ENCODE peak calls at places on chromosomes 3 and 15, in nine cellular contexts. W, A, G, N, B, U, R, H and K are unnamed samples.
A peak's percentile ranks its signal among the peaks of the same experiment; 100 is the strongest.

GRCh38 chr15:101456079-101456791 is 33.3 kb downstream of the PCSK6 start:
- DNase-seq in N (no peak), G (no peak), H (no peak), B (no peak), R (no peak), U (no peak), A (no peak), W (peak; percentile 69), K (no peak)

GRCh38 chr3:43217633-43218032 is 68.7 kb upstream of the SNRK start:
- DNase-seq in R (no peak), W (no peak), N (peak; percentile 6), U (peak; percentile 22), G (no peak), A (no peak), H (no peak), B (no peak), K (no peak)

GRCh38 chr15:74727727-74728126 is 2.4 kb upstream of the CYP1A1 start:
- DNase-seq in N (no peak), G (no peak), W (no peak), A (no peak), U (no peak), B (no peak), H (no peak), R (no peak), K (no peak)

GRCh38 chr3:53342353-53342752 is 5.0 kb downstream of the DCP1A start:
- DNase-seq in N (no peak), U (peak; percentile 64), R (no peak), A (no peak), G (no peak), H (no peak), B (peak; percentile 69), W (no peak), K (no peak)

GRCh38 chr3:143627336-143627735 is 220.9 kb downstream of the SLC9A9 start:
- DNase-seq in W (no peak), U (peak; percentile 14), A (no peak), G (no peak), H (peak; percentile 47), B (no peak), N (peak; percentile 41), R (no peak), K (no peak)

GRCh38 chr15:56871867-56872266 is 46.6 kb upstream of the TCF12 start:
- DNase-seq in R (no peak), G (no peak), B (no peak), W (no peak), U (no peak), H (no peak), N (no peak), A (no peak), K (no peak)

GRCh38 chr3:50347187-50347813 is 1.8 kb upstream of the ZMYND10 start:
- DNase-seq in R (peak; percentile 85), W (no peak), U (peak; percentile 80), G (peak; percentile 59), N (peak; percentile 65), A (peak; percentile 78), H (peak; percentile 49), B (peak; percentile 83), K (peak; percentile 73)

GRCh38 chr15:85800460-85801123 is 5.9 kb upstream of the KLHL25 start:
- DNase-seq in U (peak; percentile 39), W (no peak), A (peak; percentile 76), G (no peak), H (peak; percentile 27), B (peak; percentile 96), N (peak; percentile 47), R (peak; percentile 88), K (no peak)

GRCh38 chr15:37101634-37102314 is 1.4 kb upstream of the MEIS2 start:
- DNase-seq in U (peak; percentile 86), A (peak; percentile 89), W (peak; percentile 95), B (peak; percentile 85), N (peak; percentile 74), H (no peak), G (no peak), R (peak; percentile 69), K (peak; percentile 75)

GRCh38 chr15:77013786-77014136 is 18.8 kb downstream of the PSTPIP1 start:
- DNase-seq in A (no peak), U (no peak), R (peak; percentile 87), B (no peak), G (no peak), N (no peak), H (no peak), W (no peak), K (no peak)

GRCh38 chr3:55156851-55157650 is 229.2 kb upstream of the LRTM1 start:
- DNase-seq in H (no peak), A (no peak), N (no peak), U (peak; percentile 61), W (no peak), B (no peak), R (no peak), G (no peak), K (no peak)

GRCh38 chr3:107284570-107284969 is 92.7 kb upstream of the CCDC54 start:
- DNase-seq in G (no peak), H (no peak), B (no peak), N (peak; percentile 80), U (peak; percentile 54), A (no peak), W (no peak), R (no peak), K (no peak)

GRCh38 chr3:100041328-100041749 is 73.0 kb downstream of the FILIP1L start:
- DNase-seq in U (peak; percentile 96), A (no peak), W (no peak), N (peak; percentile 92), B (no peak), R (no peak), G (no peak), H (peak; percentile 64), K (no peak)

GRCh38 chr15:91921821-91922198 is 68.3 kb downstream of the SLCO3A1 start:
- DNase-seq in A (no peak), G (no peak), U (no peak), N (no peak), H (no peak), W (peak; percentile 79), B (no peak), R (no peak), K (no peak)

GRCh38 chr15:50116477-50116876 is 2.6 kb downstream of the ATP8B4 start:
- DNase-seq in W (no peak), G (no peak), H (no peak), U (peak; percentile 22), A (no peak), B (no peak), R (peak; percentile 47), N (peak; percentile 57), K (no peak)

GRCh38 chr3:53711387-53711786 is 134.8 kb downstream of the CHDH start:
- DNase-seq in U (no peak), B (no peak), H (no peak), N (no peak), A (no peak), G (no peak), R (no peak), W (peak; percentile 45), K (no peak)

GRCh38 chr3:19540464-19540863 is 392.2 kb downstream of the KCNH8 start:
- DNase-seq in B (no peak), A (no peak), R (no peak), N (no peak), U (no peak), W (no peak), G (no peak), H (no peak), K (no peak)

GRCh38 chr3:31204026-31204795 is 309.8 kb upstream of the GADL1 start:
- DNase-seq in N (no peak), W (no peak), G (no peak), H (no peak), U (no peak), A (no peak), B (no peak), R (no peak), K (no peak)

GRCh38 chr3:31213869-31214486 is 318.7 kb upstream of the STT3B start:
- DNase-seq in B (no peak), U (no peak), W (no peak), H (no peak), G (no peak), A (no peak), R (peak; percentile 84), N (no peak), K (no peak)

DNA sequence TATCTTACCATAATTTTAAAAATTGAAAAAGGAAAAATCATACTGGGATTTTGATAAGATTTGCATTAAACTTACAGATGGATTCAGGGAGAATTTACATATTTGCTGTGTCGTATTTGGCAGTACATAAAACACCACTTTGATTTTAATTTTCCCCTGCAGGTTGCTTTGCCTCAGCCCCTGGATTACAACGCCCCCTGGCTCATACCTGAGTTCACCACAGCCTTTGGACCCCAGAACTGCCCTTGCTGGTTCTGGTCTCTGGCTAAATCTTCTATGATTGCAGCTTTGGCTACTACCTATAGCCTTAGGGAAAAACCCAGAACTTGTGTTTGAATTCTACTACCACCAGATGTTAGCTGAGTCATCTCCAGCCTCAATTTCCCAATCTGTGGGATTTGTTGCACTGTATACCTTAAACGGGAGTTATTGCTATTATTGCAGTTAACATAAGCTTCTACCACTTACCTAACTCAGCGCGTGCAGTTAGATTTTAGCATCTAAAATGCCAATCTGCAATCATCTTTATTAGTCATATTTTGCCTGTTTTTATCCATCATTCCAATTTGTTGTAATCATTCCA is 315.7 kb upstream of the GADL1 start:
- DNase-seq in W (no peak), R (no peak), N (no peak), U (no peak), B (no peak), A (no peak), H (no peak), G (no peak), K (no peak)
- TF ChIP-seq CTCF in W (no peak), R (no peak), N (no peak), U (no peak), B (no peak), A (no peak), H (peak; percentile 15), G (no peak), K (no peak)

GRCh38 chr3:57745101-57745500 is 11.0 kb upstream of the SLMAP start:
- DNase-seq in N (no peak), U (no peak), W (no peak), G (no peak), H (no peak), R (no peak), A (no peak), B (no peak), K (no peak)
- TF ChIP-seq CTCF in N (no peak), U (no peak), W (no peak), G (no peak), H (no peak), R (no peak), A (no peak), B (no peak), K (no peak)

DNA sequence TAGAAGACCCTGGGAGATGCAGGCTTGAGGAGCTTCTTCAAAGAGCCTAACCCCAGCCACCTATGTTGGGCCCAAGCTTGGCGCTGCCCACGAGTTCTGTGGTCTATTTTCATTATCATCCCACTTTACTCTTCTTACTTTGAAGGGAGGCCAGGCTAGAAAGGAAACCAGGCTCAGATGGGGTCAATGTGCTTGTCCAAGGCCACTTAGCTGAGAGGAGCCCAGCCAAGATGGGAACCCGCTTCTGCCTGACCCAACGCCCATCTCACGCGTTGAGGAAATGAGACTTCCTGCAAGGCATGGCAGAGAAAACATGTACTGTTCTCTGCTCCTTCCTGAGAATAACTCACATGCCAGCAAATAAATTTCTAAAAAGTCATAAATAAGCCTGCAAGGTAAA is 486.3 kb upstream of the PROK2 start:
- DNase-seq in W (peak; percentile 87), N (peak; percentile 9), G (no peak), A (no peak), R (no peak), H (no peak), B (peak; percentile 9), U (no peak), K (no peak)
- TF ChIP-seq CTCF in W (no peak), N (no peak), G (no peak), A (no peak), R (no peak), H (no peak), B (no peak), U (no peak), K (no peak)

GRCh38 chr3:186514296-186515002 is 29.7 kb downstream of the CRYGS start:
- DNase-seq in A (no peak), W (no peak), R (no peak), N (no peak), H (no peak), B (peak; percentile 30), U (no peak), G (no peak), K (no peak)
- TF ChIP-seq CTCF in A (peak; percentile 14), W (no peak), R (peak; percentile 40), N (no peak), H (peak; percentile 62), B (peak; percentile 25), U (peak; percentile 41), G (no peak), K (peak; percentile 60)